ENCODE peak calls at places on chromosome 19, in four cellular contexts. B is HepG2, H is K562, A is H1. Z is an unnamed sample.

GRCh38 chr19:19368087-19368486 is 37.4 kb upstream of the GATAD2A start:
- DNase-seq in A (no peak), B (no peak), H (no peak), Z (no peak)

GRCh38 chr19:48553676-48554384 is 1.9 kb downstream of the SULT2B1 start:
- DNase-seq in B (peak; percentile 69), A (no peak), H (peak; percentile 83), Z (peak; percentile 99)

GRCh38 chr19:1250374-1251232 is 2.2 kb downstream of the MIDN start:
- DNase-seq in H (peak; percentile 57), A (no peak), B (peak; percentile 68), Z (no peak)

GRCh38 chr19:42303101-42303464 is 659 bp upstream of the PAFAH1B3 start:
- DNase-seq in A (no peak), B (no peak), H (no peak), Z (no peak)

GRCh38 chr19:28999733-29000433 is 213.1 kb downstream of the UQCRFS1 start:
- DNase-seq in A (no peak), B (no peak), H (no peak), Z (no peak)

GRCh38 chr19:6440905-6441304 is 7.3 kb upstream of the SLC25A41 start:
- DNase-seq in B (no peak), H (no peak), A (no peak), Z (no peak)

GRCh38 chr19:37817180-37817911 is 38.0 kb upstream of the ZNF573 start:
- DNase-seq in B (no peak), H (peak; percentile 9), A (peak; percentile 10), Z (no peak)

GRCh38 chr19:40143612-40144011 is 47.6 kb upstream of the MAP3K10 start:
- DNase-seq in A (no peak), B (no peak), H (no peak), Z (no peak)

GRCh38 chr19:57231686-57232085 is 863 bp downstream of the AURKC start:
- DNase-seq in B (no peak), H (no peak), A (no peak), Z (no peak)

GRCh38 chr19:8506402-8506957 is 4.0 kb upstream of the PRAM1 start:
- DNase-seq in H (peak; percentile 55), B (no peak), A (no peak), Z (no peak)

GRCh38 chr19:19034204-19034624 is 811 bp downstream of the ARMC6 start:
- DNase-seq in B (peak; percentile 81), H (peak; percentile 82), A (peak; percentile 36), Z (peak; percentile 86)

GRCh38 chr19:11405846-11406643 is 13.1 kb downstream of the RGL3 start:
- DNase-seq in B (no peak), A (no peak), H (peak; percentile 6), Z (no peak)

GRCh38 chr19:50668416-50669318 is 19.4 kb downstream of the C19orf81 start:
- DNase-seq in A (no peak), B (no peak), H (peak; percentile 52), Z (no peak)

GRCh38 chr19:20067898-20068297 is 9.9 kb upstream of the ZNF90 start:
- DNase-seq in H (no peak), A (no peak), B (no peak), Z (no peak)

GRCh38 chr19:1646149-1646930 is 6.1 kb downstream of the TCF3 start:
- DNase-seq in H (no peak), A (no peak), B (no peak), Z (no peak)

GRCh38 chr19:38229585-38230073 is 5.6 kb upstream of the DPF1 start:
- DNase-seq in B (peak; percentile 68), A (no peak), H (peak; percentile 99), Z (peak; percentile 93)

GRCh38 chr19:41217741-41218140 is 1.3 kb upstream of the AXL start:
- DNase-seq in B (no peak), A (no peak), H (no peak), Z (no peak)

GRCh38 chr19:43725468-43725867 is 9.6 kb downstream of the IRGC start:
- DNase-seq in B (no peak), A (no peak), H (no peak), Z (no peak)

GRCh38 chr19:2014731-2015610 is 543 bp downstream of the BTBD2 start:
- DNase-seq in B (no peak), A (no peak), H (peak; percentile 87), Z (no peak)

GRCh38 chr19:6357995-6358394 is 3.3 kb upstream of the CLPP start:
- DNase-seq in B (no peak), H (peak; percentile 14), A (no peak), Z (no peak)

GRCh38 chr19:10406191-10406590 is 2.8 kb upstream of the CDC37 start:
- DNase-seq in A (no peak), H (no peak), B (no peak), Z (no peak)

GRCh38 chr19:21143846-21144245 is 2.0 kb downstream of the ZNF431 start:
- DNase-seq in B (no peak), A (no peak), H (no peak), Z (no peak)

GRCh38 chr19:1811472-1811894 is 593 bp downstream of the ATP8B3 start:
- DNase-seq in A (no peak), B (peak; percentile 59), H (peak; percentile 90), Z (peak; percentile 81)

GRCh38 chr19:10975374-10976036 is 14.7 kb downstream of the SMARCA4 start:
- DNase-seq in A (no peak), H (no peak), B (no peak), Z (no peak)

GRCh38 chr19:588093-588742 is 1.5 kb upstream of the HCN2 start:
- DNase-seq in H (peak; percentile 53), B (peak; percentile 57), A (peak; percentile 61), Z (peak; percentile 92)

GRCh38 chr19:40390084-40390742 is at the start of gene HIPK4:
- DNase-seq in B (no peak), H (no peak), A (no peak), Z (no peak)

GRCh38 chr19:10552596-10553053 is 8.9 kb downstream of the ATG4D start:
- DNase-seq in H (peak; percentile 74), A (peak; percentile 44), B (no peak), Z (peak; percentile 48)

GRCh38 chr19:38216785-38217746 is 7.0 kb downstream of the DPF1 start:
- DNase-seq in H (peak; percentile 68), A (no peak), B (no peak), Z (no peak)

GRCh38 chr19:46812898-46813569 is 24.6 kb upstream of the SLC1A5 start:
- DNase-seq in A (no peak), H (peak; percentile 40), B (peak; percentile 26), Z (no peak)

GRCh38 chr19:48230555-48231129 is 25.1 kb downstream of the CARD8 start:
- DNase-seq in B (no peak), A (no peak), H (peak; percentile 22), Z (no peak)

GRCh38 chr19:720691-721160 is 12.0 kb downstream of the PALM start:
- DNase-seq in H (no peak), A (no peak), B (peak; percentile 41), Z (no peak)

GRCh38 chr19:16403151-16403977 is 68.4 kb downstream of the EPS15L1 start:
- DNase-seq in B (no peak), H (no peak), A (no peak), Z (no peak)

GRCh38 chr19:18833141-18833476 is 1.4 kb downstream of the UPF1 start:
- DNase-seq in H (no peak), B (no peak), A (no peak), Z (no peak)

GRCh38 chr19:42368765-42369164 is 21.3 kb downstream of the CNFN start:
- DNase-seq in H (no peak), A (no peak), B (no peak), Z (no peak)

GRCh38 chr19:39277598-39277997 is 9.4 kb downstream of the IFNL2 start:
- DNase-seq in H (no peak), B (peak; percentile 77), A (no peak), Z (peak; percentile 61)

GRCh38 chr19:55688422-55689218 is 13.6 kb downstream of the EPN1 start:
- DNase-seq in B (no peak), A (no peak), H (peak; percentile 71), Z (no peak)
- TF ChIP-seq RNF2 in B (no peak), A (no peak), H (no peak), Z (no peak)

GRCh38 chr19:33048806-33049676 is 15.6 kb downstream of the RHPN2 start:
- DNase-seq in H (no peak), A (no peak), B (no peak), Z (no peak)

GRCh38 chr19:33055718-33056117 is 9.0 kb downstream of the RHPN2 start:
- DNase-seq in A (no peak), H (no peak), B (no peak), Z (no peak)

GRCh38 chr19:33054623-33055022 is 10.1 kb downstream of the RHPN2 start:
- DNase-seq in A (no peak), H (no peak), B (no peak), Z (no peak)

GRCh38 chr19:33050110-33050509 is 14.6 kb downstream of the RHPN2 start:
- DNase-seq in A (no peak), H (no peak), B (no peak), Z (no peak)

GRCh38 chr19:33052352-33052972 is 12.2 kb downstream of the RHPN2 start:
- DNase-seq in H (no peak), A (no peak), B (peak; percentile 60), Z (no peak)
- TF ChIP-seq RNF2 in H (no peak), A (no peak), B (no peak), Z (no peak)

DNA sequence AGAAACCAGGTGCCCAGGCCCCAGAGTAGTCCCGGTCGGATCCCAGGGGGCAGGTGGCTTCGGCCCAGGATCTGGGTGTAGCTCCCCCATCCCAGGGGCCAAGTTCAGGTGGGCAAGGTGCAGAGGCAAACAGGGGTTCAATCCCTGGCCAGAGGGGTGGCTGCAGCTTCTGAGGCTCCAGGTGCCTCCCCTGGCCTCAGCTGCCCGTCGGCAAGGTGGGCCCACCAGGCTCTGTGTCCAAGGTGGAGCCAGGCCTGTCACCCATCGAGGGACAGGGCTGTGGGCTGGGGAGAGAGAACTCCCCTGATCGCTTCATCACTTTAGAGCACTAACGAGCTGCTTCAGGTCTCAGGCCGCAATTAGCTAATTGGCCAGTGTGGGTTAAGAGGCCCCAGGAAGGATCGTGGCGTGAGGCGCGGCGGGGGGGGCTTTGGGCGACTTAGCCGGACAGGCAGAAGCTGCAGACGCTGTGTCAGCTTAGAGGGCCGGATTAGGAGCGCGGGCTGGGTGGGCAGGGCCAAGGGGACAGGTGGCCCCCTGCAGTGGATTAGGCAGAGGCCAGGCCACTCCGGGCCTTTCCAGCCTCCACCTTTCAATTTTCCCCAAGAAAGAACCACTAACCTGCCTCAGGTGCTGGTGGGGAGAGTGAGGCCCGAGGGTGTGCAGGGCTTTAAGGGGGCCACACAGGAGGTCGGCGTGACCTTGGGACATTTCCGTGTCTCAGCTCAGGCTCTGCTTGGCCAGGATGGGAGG is 2.8 kb upstream of the RAX2 start:
- DNase-seq in B (no peak), A (no peak), H (peak; percentile 50), Z (no peak)
- TF ChIP-seq RNF2 in B (no peak), A (no peak), H (no peak), Z (no peak)

DNA sequence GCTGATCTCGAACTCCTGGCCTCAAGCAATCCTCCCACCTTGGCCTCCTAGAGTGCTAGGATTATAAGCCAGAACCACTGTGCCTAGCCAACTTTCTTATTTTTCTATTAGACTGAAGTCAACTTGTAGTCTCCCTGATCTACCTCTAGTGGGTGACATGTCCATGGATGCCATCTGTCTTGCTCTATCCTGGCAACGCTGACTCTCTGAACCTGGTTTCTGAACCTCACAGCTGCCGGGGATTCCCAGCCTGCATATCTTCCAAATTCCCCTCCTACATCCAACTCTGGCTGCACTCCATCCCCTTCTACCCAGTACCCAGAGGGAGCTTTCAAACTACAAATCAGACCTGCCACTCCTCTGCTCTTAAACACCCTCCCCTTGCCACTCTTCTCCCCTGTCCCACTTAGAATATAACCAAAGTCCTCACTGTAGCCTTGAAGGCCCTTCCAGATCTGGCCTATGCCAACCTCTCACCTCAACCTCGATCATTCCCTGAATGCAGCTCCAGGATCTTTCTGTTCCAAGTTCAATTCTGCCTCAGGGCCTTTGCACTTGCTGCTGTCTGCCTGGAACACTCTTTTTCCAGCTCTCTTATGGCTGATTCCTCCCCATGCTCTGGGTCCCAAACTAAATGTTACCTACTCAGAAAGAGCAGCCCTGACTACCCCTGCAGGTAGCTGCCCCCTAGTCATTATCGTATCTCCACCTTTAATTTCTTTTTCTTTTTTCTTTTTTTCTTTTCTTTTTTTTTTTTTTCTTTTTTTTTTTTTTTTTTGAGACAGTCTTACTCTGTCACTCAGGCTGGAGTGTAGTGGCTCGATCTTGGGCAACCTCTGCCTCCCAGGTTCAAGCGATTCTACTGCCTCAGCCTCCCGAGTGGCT is 2.2 kb downstream of the CLIP3 start:
- DNase-seq in B (no peak), H (no peak), A (no peak), Z (peak; percentile 61)
- TF ChIP-seq RNF2 in B (no peak), H (no peak), A (no peak), Z (no peak)